ENCODE peak calls at places on chromosomes 2 and 18, in seven cellular contexts. One of them, this sample, is unnamed.

GRCh38 chr2:235087812-235088607 is 136.2 kb downstream of the SH3BP4 start:
- DNase-seq in uterus: peak; percentile 40
- DNase-seq in A549: no peak
- DNase-seq in heart right ventricle: peak; percentile 70
- DNase-seq in psoas muscle: peak; percentile 51
- DNase-seq in Panc1: no peak
- DNase-seq in gastrocnemius medialis: no peak
- DNase-seq in this sample: no peak

GRCh38 chr18:10085405-10085804 is 171.6 kb downstream of the VAPA start:
- DNase-seq in uterus: no peak
- DNase-seq in A549: no peak
- DNase-seq in heart right ventricle: no peak
- DNase-seq in psoas muscle: no peak
- DNase-seq in Panc1: no peak
- DNase-seq in gastrocnemius medialis: no peak
- DNase-seq in this sample: no peak

GRCh38 chr2:173961346-173961705 is 3.8 kb downstream of the SP3 start:
- DNase-seq in uterus: no peak
- DNase-seq in A549: no peak
- DNase-seq in heart right ventricle: no peak
- DNase-seq in psoas muscle: no peak
- DNase-seq in Panc1: no peak
- DNase-seq in gastrocnemius medialis: no peak
- DNase-seq in this sample: no peak

GRCh38 chr2:48107326-48107925 is 201.1 kb upstream of the FBXO11 start:
- DNase-seq in uterus: no peak
- DNase-seq in A549: peak; percentile 69
- DNase-seq in heart right ventricle: no peak
- DNase-seq in psoas muscle: no peak
- DNase-seq in Panc1: peak; percentile 17
- DNase-seq in gastrocnemius medialis: no peak
- DNase-seq in this sample: no peak

GRCh38 chr18:13376841-13377351 is 158.3 kb downstream of the LDLRAD4 start:
- DNase-seq in uterus: no peak
- DNase-seq in A549: no peak
- DNase-seq in heart right ventricle: no peak
- DNase-seq in psoas muscle: no peak
- DNase-seq in Panc1: no peak
- DNase-seq in gastrocnemius medialis: no peak
- DNase-seq in this sample: no peak

GRCh38 chr18:49664086-49664890 is 102.4 kb downstream of the LIPG start:
- DNase-seq in uterus: peak; percentile 39
- DNase-seq in A549: no peak
- DNase-seq in heart right ventricle: peak; percentile 67
- DNase-seq in psoas muscle: peak; percentile 59
- DNase-seq in Panc1: no peak
- DNase-seq in gastrocnemius medialis: no peak
- DNase-seq in this sample: no peak

GRCh38 chr18:22428672-22429071 is 11.0 kb upstream of the CTAGE1 start:
- DNase-seq in uterus: no peak
- DNase-seq in A549: peak; percentile 12
- DNase-seq in heart right ventricle: no peak
- DNase-seq in psoas muscle: no peak
- DNase-seq in Panc1: no peak
- DNase-seq in gastrocnemius medialis: no peak
- DNase-seq in this sample: no peak

GRCh38 chr2:165573534-165574461 is 104.3 kb downstream of the CSRNP3 start:
- DNase-seq in uterus: peak; percentile 30
- DNase-seq in A549: peak; percentile 29
- DNase-seq in heart right ventricle: peak; percentile 40
- DNase-seq in psoas muscle: no peak
- DNase-seq in Panc1: no peak
- DNase-seq in gastrocnemius medialis: no peak
- DNase-seq in this sample: no peak

GRCh38 chr2:17539993-17540812 is at the start of gene VSNL1:
- DNase-seq in uterus: peak; percentile 80
- DNase-seq in A549: peak; percentile 47
- DNase-seq in heart right ventricle: peak; percentile 76
- DNase-seq in psoas muscle: peak; percentile 88
- DNase-seq in Panc1: no peak
- DNase-seq in gastrocnemius medialis: no peak
- DNase-seq in this sample: peak; percentile 75

GRCh38 chr2:239201531-239201876 is 199.3 kb downstream of the HDAC4 start:
- DNase-seq in uterus: peak; percentile 57
- DNase-seq in A549: no peak
- DNase-seq in heart right ventricle: peak; percentile 56
- DNase-seq in psoas muscle: peak; percentile 80
- DNase-seq in Panc1: no peak
- DNase-seq in gastrocnemius medialis: peak; percentile 78
- DNase-seq in this sample: no peak

GRCh38 chr18:8828798-8829197 is 123.4 kb downstream of the MTCL1 start:
- DNase-seq in uterus: no peak
- DNase-seq in A549: no peak
- DNase-seq in heart right ventricle: no peak
- DNase-seq in psoas muscle: no peak
- DNase-seq in Panc1: no peak
- DNase-seq in gastrocnemius medialis: no peak
- DNase-seq in this sample: no peak

GRCh38 chr2:31259075-31259474 is 25.1 kb downstream of the EHD3 start:
- DNase-seq in uterus: no peak
- DNase-seq in A549: no peak
- DNase-seq in heart right ventricle: no peak
- DNase-seq in psoas muscle: no peak
- DNase-seq in Panc1: no peak
- DNase-seq in gastrocnemius medialis: no peak
- DNase-seq in this sample: no peak

GRCh38 chr2:230921806-230922595 is 3.0 kb downstream of the GPR55 start:
- DNase-seq in uterus: no peak
- DNase-seq in A549: no peak
- DNase-seq in heart right ventricle: no peak
- DNase-seq in psoas muscle: no peak
- DNase-seq in Panc1: no peak
- DNase-seq in gastrocnemius medialis: no peak
- DNase-seq in this sample: no peak

GRCh38 chr2:225670111-225670974 is 270.8 kb downstream of the NYAP2 start:
- DNase-seq in uterus: no peak
- DNase-seq in A549: peak; percentile 63
- DNase-seq in heart right ventricle: no peak
- DNase-seq in psoas muscle: no peak
- DNase-seq in Panc1: no peak
- DNase-seq in gastrocnemius medialis: no peak
- DNase-seq in this sample: peak; percentile 42

GRCh38 chr2:96092896-96093295 is 23.5 kb downstream of the ADRA2B start:
- DNase-seq in uterus: no peak
- DNase-seq in A549: no peak
- DNase-seq in heart right ventricle: no peak
- DNase-seq in psoas muscle: peak; percentile 29
- DNase-seq in Panc1: no peak
- DNase-seq in gastrocnemius medialis: no peak
- DNase-seq in this sample: no peak

GRCh38 chr2:137886432-137886831 is 77.8 kb upstream of the HNMT start:
- DNase-seq in uterus: no peak
- DNase-seq in A549: peak; percentile 52
- DNase-seq in heart right ventricle: no peak
- DNase-seq in psoas muscle: no peak
- DNase-seq in Panc1: no peak
- DNase-seq in gastrocnemius medialis: no peak
- DNase-seq in this sample: no peak

GRCh38 chr2:12534646-12535263 is 182.0 kb upstream of the TRIB2 start:
- DNase-seq in uterus: peak; percentile 81
- DNase-seq in A549: no peak
- DNase-seq in heart right ventricle: no peak
- DNase-seq in psoas muscle: no peak
- DNase-seq in Panc1: peak; percentile 24
- DNase-seq in gastrocnemius medialis: no peak
- DNase-seq in this sample: peak; percentile 87

GRCh38 chr2:120470041-120470716 is 124.2 kb downstream of the INHBB start:
- DNase-seq in uterus: peak; percentile 86
- DNase-seq in A549: peak; percentile 90
- DNase-seq in heart right ventricle: no peak
- DNase-seq in psoas muscle: peak; percentile 94
- DNase-seq in Panc1: no peak
- DNase-seq in gastrocnemius medialis: peak; percentile 92
- DNase-seq in this sample: peak; percentile 90

GRCh38 chr18:48852292-48852691 is 98.5 kb downstream of the SMAD7 start:
- DNase-seq in uterus: no peak
- DNase-seq in A549: no peak
- DNase-seq in heart right ventricle: no peak
- DNase-seq in psoas muscle: no peak
- DNase-seq in Panc1: no peak
- DNase-seq in gastrocnemius medialis: no peak
- DNase-seq in this sample: no peak

GRCh38 chr2:186648130-186648529 is 45.7 kb upstream of the FAM171B start:
- DNase-seq in uterus: no peak
- DNase-seq in A549: no peak
- DNase-seq in heart right ventricle: no peak
- DNase-seq in psoas muscle: no peak
- DNase-seq in Panc1: no peak
- DNase-seq in gastrocnemius medialis: no peak
- DNase-seq in this sample: no peak

GRCh38 chr2:191691016-191691725 is 13.2 kb downstream of the NABP1 start:
- DNase-seq in uterus: peak; percentile 48
- DNase-seq in A549: peak; percentile 81
- DNase-seq in heart right ventricle: peak; percentile 62
- DNase-seq in psoas muscle: no peak
- DNase-seq in Panc1: no peak
- DNase-seq in gastrocnemius medialis: no peak
- DNase-seq in this sample: peak; percentile 49

GRCh38 chr2:190328748-190329147 is 9.1 kb upstream of the HIBCH start:
- DNase-seq in uterus: no peak
- DNase-seq in A549: peak; percentile 29
- DNase-seq in heart right ventricle: no peak
- DNase-seq in psoas muscle: no peak
- DNase-seq in Panc1: no peak
- DNase-seq in gastrocnemius medialis: no peak
- DNase-seq in this sample: no peak
- TF ChIP-seq CTCF in uterus: no peak
- TF ChIP-seq CTCF in A549: peak; percentile 49
- TF ChIP-seq CTCF in heart right ventricle: peak; percentile 14
- TF ChIP-seq CTCF in psoas muscle: no peak
- TF ChIP-seq CTCF in Panc1: peak; percentile 23
- TF ChIP-seq CTCF in gastrocnemius medialis: no peak
- TF ChIP-seq CTCF in this sample: peak; percentile 34

DNA sequence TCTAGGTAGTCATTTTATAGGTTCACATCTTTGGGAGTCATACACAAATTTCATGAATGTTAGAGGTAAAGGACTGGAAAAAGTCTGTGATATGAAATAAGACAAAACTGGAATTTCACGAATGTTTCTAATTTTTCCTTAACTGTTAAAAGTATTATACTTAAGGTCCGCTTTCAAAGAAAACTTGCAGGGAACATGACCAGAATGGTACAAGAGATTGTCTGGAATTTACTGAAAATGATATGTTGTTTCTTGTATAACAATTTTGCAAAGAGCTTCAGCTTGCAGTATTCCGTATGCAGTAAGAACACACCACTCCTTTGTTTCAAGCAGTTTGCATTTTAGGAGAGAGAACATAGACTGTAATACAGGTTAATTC is 1.6 kb downstream of the DDX1 start:
- DNase-seq in uterus: no peak
- DNase-seq in A549: no peak
- DNase-seq in heart right ventricle: no peak
- DNase-seq in psoas muscle: no peak
- DNase-seq in Panc1: no peak
- DNase-seq in gastrocnemius medialis: no peak
- DNase-seq in this sample: no peak
- H3K4me3 ChIP-seq in uterus: no peak overlapping the region
- H3K4me3 ChIP-seq in A549: peak overlapping the region; percentile 82
- H3K4me3 ChIP-seq in heart right ventricle: peak overlapping the region; percentile 97
- H3K4me3 ChIP-seq in psoas muscle: peak overlapping the region; percentile 92
- H3K4me3 ChIP-seq in Panc1: no peak overlapping the region
- H3K4me3 ChIP-seq in gastrocnemius medialis: peak overlapping the region; percentile 84
- H3K4me3 ChIP-seq in this sample: no peak overlapping the region

DNA sequence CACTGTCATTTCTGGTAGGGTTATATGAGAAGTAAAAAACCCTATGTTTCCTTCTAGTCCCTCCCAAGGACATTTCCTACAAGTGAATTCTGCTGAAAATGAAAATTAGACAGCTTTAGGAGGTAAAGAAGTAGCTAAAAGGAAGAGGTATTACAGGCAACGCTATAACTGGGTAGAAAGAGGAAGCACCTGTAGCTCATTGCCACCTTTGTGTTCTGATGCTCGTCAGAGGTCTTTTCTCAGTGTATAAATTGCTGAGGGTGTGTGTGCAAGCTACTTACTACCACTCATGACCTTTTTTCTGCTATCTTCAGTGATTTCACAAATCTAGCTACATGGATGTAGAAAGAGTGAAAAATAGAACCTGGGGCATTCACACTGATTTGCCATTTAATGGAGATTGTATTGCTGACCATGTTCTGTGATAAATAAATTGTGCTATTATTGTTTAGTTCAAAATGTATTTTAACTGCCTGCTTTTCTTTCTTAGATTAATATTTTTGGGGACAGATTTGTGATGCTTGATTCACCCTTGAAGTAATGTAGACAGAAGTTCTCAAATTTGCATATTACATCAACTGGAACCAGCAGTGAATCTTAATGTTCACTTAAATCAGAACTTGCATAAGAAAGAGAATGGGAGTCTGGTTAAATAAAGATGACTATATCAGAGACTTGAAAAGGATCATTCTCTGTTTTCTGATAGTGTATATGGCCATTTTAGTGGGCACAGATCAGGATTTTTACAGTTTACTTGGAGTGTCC is 1.6 kb downstream of the DNAJC10 start:
- DNase-seq in uterus: no peak
- DNase-seq in A549: no peak
- DNase-seq in heart right ventricle: no peak
- DNase-seq in psoas muscle: no peak
- DNase-seq in Panc1: no peak
- DNase-seq in gastrocnemius medialis: no peak
- DNase-seq in this sample: no peak
- H3K27ac ChIP-seq in uterus: peak overlapping the region; percentile 88
- H3K27ac ChIP-seq in A549: no peak overlapping the region
- H3K27ac ChIP-seq in heart right ventricle: no peak overlapping the region
- H3K27ac ChIP-seq in psoas muscle: no peak overlapping the region
- H3K27ac ChIP-seq in Panc1: no peak overlapping the region
- H3K27ac ChIP-seq in gastrocnemius medialis: no peak overlapping the region
- H3K27ac ChIP-seq in this sample: no peak overlapping the region

GRCh38 chr18:25614168-25614567 is 262.2 kb upstream of the ZNF521 start:
- DNase-seq in uterus: no peak
- DNase-seq in A549: no peak
- DNase-seq in heart right ventricle: no peak
- DNase-seq in psoas muscle: no peak
- DNase-seq in Panc1: no peak
- DNase-seq in gastrocnemius medialis: no peak
- DNase-seq in this sample: no peak
- TF ChIP-seq CTCF in uterus: no peak
- TF ChIP-seq CTCF in A549: no peak
- TF ChIP-seq CTCF in heart right ventricle: no peak
- TF ChIP-seq CTCF in psoas muscle: no peak
- TF ChIP-seq CTCF in Panc1: no peak
- TF ChIP-seq CTCF in gastrocnemius medialis: no peak
- TF ChIP-seq CTCF in this sample: no peak

GRCh38 chr18:70621710-70622109 is 332.9 kb downstream of the SOCS6 start:
- DNase-seq in uterus: no peak
- DNase-seq in A549: no peak
- DNase-seq in heart right ventricle: no peak
- DNase-seq in psoas muscle: no peak
- DNase-seq in Panc1: no peak
- DNase-seq in gastrocnemius medialis: no peak
- DNase-seq in this sample: no peak
- H3K4me3 ChIP-seq in uterus: no peak overlapping the region
- H3K4me3 ChIP-seq in A549: no peak overlapping the region
- H3K4me3 ChIP-seq in heart right ventricle: no peak overlapping the region
- H3K4me3 ChIP-seq in psoas muscle: no peak overlapping the region
- H3K4me3 ChIP-seq in Panc1: no peak overlapping the region
- H3K4me3 ChIP-seq in gastrocnemius medialis: no peak overlapping the region
- H3K4me3 ChIP-seq in this sample: no peak overlapping the region

This sample was measured in AG04450.